ENCODE peak calls at places on chromosomes 13 and 19, in six cellular contexts. One of them, this sample, is unnamed. For H3K9me3, the result is how much of the 10 kb centered on the place peaks cover.

GRCh38 chr13:67355791-67356190 is 125.7 kb upstream of the PCDH9 start:
- DNase-seq in body of pancreas: no peak
- DNase-seq in PC-9: no peak
- DNase-seq in upper lobe of left lung: no peak
- DNase-seq in heart right ventricle: no peak
- DNase-seq in SJCRH30: no peak
- DNase-seq in this sample: no peak

GRCh38 chr13:88000239-88000638 is 329.1 kb downstream of the SLITRK5 start:
- DNase-seq in body of pancreas: no peak
- DNase-seq in PC-9: no peak
- DNase-seq in SJCRH30: no peak
- DNase-seq in upper lobe of left lung: peak
- DNase-seq in heart right ventricle: no peak
- DNase-seq in this sample: no peak

GRCh38 chr19:33429891-33430673 is 56.6 kb downstream of the CEBPG start:
- DNase-seq in SJCRH30: no peak
- DNase-seq in PC-9: no peak
- DNase-seq in heart right ventricle: no peak
- DNase-seq in upper lobe of left lung: no peak
- DNase-seq in body of pancreas: no peak
- DNase-seq in this sample: no peak

GRCh38 chr19:18416778-18417249 is 2.4 kb upstream of the SSBP4 start:
- DNase-seq in body of pancreas: peak
- DNase-seq in SJCRH30: peak
- DNase-seq in upper lobe of left lung: peak
- DNase-seq in PC-9: peak
- DNase-seq in heart right ventricle: peak
- DNase-seq in this sample: peak

GRCh38 chr19:28020631-28021315 is 1192.2 kb downstream of the UQCRFS1 start:
- DNase-seq in PC-9: no peak
- DNase-seq in heart right ventricle: no peak
- DNase-seq in upper lobe of left lung: no peak
- DNase-seq in body of pancreas: no peak
- DNase-seq in SJCRH30: no peak
- DNase-seq in this sample: no peak

GRCh38 chr19:2049741-2050348 is 1.2 kb downstream of the MKNK2 start:
- DNase-seq in PC-9: peak
- DNase-seq in SJCRH30: peak
- DNase-seq in upper lobe of left lung: peak
- DNase-seq in heart right ventricle: peak
- DNase-seq in body of pancreas: peak
- DNase-seq in this sample: peak

GRCh38 chr13:41780736-41781708 is 179.9 kb downstream of the VWA8 start:
- DNase-seq in upper lobe of left lung: no peak
- DNase-seq in body of pancreas: no peak
- DNase-seq in PC-9: peak
- DNase-seq in heart right ventricle: no peak
- DNase-seq in SJCRH30: no peak
- DNase-seq in this sample: peak

GRCh38 chr13:27035892-27036235 is 135.7 kb downstream of the USP12 start:
- DNase-seq in upper lobe of left lung: no peak
- DNase-seq in SJCRH30: no peak
- DNase-seq in heart right ventricle: no peak
- DNase-seq in PC-9: peak
- DNase-seq in body of pancreas: no peak
- DNase-seq in this sample: peak

GRCh38 chr13:100542546-100543156 is 45.9 kb downstream of the GGACT start:
- DNase-seq in heart right ventricle: no peak
- DNase-seq in PC-9: peak
- DNase-seq in upper lobe of left lung: no peak
- DNase-seq in SJCRH30: no peak
- DNase-seq in body of pancreas: no peak
- DNase-seq in this sample: peak

GRCh38 chr19:46221981-46222610 is 7.4 kb upstream of the IGFL1 start:
- DNase-seq in body of pancreas: peak
- DNase-seq in SJCRH30: peak
- DNase-seq in PC-9: peak
- DNase-seq in upper lobe of left lung: no peak
- DNase-seq in heart right ventricle: peak
- DNase-seq in this sample: peak

GRCh38 chr19:27796073-27796472 is 1416.9 kb downstream of the UQCRFS1 start:
- DNase-seq in body of pancreas: no peak
- DNase-seq in PC-9: no peak
- DNase-seq in SJCRH30: no peak
- DNase-seq in heart right ventricle: no peak
- DNase-seq in upper lobe of left lung: no peak
- DNase-seq in this sample: no peak

GRCh38 chr13:95604534-95604915 is 40.0 kb downstream of the DZIP1 start:
- DNase-seq in SJCRH30: no peak
- DNase-seq in upper lobe of left lung: no peak
- DNase-seq in body of pancreas: no peak
- DNase-seq in PC-9: no peak
- DNase-seq in heart right ventricle: no peak
- DNase-seq in this sample: no peak

GRCh38 chr13:25192489-25192888 is 20.4 kb upstream of the AMER2 start:
- DNase-seq in PC-9: no peak
- DNase-seq in upper lobe of left lung: peak
- DNase-seq in body of pancreas: no peak
- DNase-seq in SJCRH30: no peak
- DNase-seq in heart right ventricle: no peak
- DNase-seq in this sample: no peak

GRCh38 chr19:56355517-56355916 is 37.8 kb downstream of the ZNF582 start:
- DNase-seq in body of pancreas: no peak
- DNase-seq in upper lobe of left lung: no peak
- DNase-seq in SJCRH30: no peak
- DNase-seq in PC-9: no peak
- DNase-seq in heart right ventricle: no peak
- DNase-seq in this sample: no peak

GRCh38 chr13:94959616-94960015 is 247.3 kb upstream of the SOX21 start:
- DNase-seq in SJCRH30: no peak
- DNase-seq in PC-9: no peak
- DNase-seq in upper lobe of left lung: no peak
- DNase-seq in heart right ventricle: no peak
- DNase-seq in body of pancreas: no peak
- DNase-seq in this sample: no peak

GRCh38 chr13:42041017-42041683 is 7.3 kb upstream of the DGKH start:
- DNase-seq in upper lobe of left lung: peak
- DNase-seq in SJCRH30: peak
- DNase-seq in PC-9: no peak
- DNase-seq in body of pancreas: peak
- DNase-seq in heart right ventricle: peak
- DNase-seq in this sample: peak

GRCh38 chr19:48928164-48929005 is 5.1 kb upstream of the DHDH start:
- DNase-seq in SJCRH30: peak
- DNase-seq in upper lobe of left lung: no peak
- DNase-seq in PC-9: no peak
- DNase-seq in body of pancreas: no peak
- DNase-seq in heart right ventricle: no peak
- DNase-seq in this sample: no peak

GRCh38 chr19:47049307-47049700 is 880 bp upstream of the TMEM160 start:
- DNase-seq in body of pancreas: no peak
- DNase-seq in SJCRH30: peak
- DNase-seq in PC-9: peak
- DNase-seq in upper lobe of left lung: no peak
- DNase-seq in heart right ventricle: no peak
- DNase-seq in this sample: peak

GRCh38 chr13:41562083-41562482 is 104.7 kb downstream of the RGCC start:
- DNase-seq in heart right ventricle: peak
- DNase-seq in SJCRH30: peak
- DNase-seq in upper lobe of left lung: peak
- DNase-seq in PC-9: no peak
- DNase-seq in body of pancreas: peak
- DNase-seq in this sample: peak

GRCh38 chr13:42048625-42049453 is at the start of gene DGKH:
- DNase-seq in PC-9: peak
- DNase-seq in upper lobe of left lung: peak
- DNase-seq in SJCRH30: peak
- DNase-seq in body of pancreas: peak
- DNase-seq in heart right ventricle: peak
- DNase-seq in this sample: peak

GRCh38 chr13:24008679-24009078 is 111.4 kb upstream of the C1QTNF9B start:
- DNase-seq in heart right ventricle: no peak
- DNase-seq in PC-9: no peak
- DNase-seq in upper lobe of left lung: no peak
- DNase-seq in SJCRH30: no peak
- DNase-seq in body of pancreas: no peak
- DNase-seq in this sample: no peak

GRCh38 chr19:50263176-50263575 is 59.8 kb downstream of the MYH14 start:
- DNase-seq in heart right ventricle: no peak
- DNase-seq in body of pancreas: no peak
- DNase-seq in upper lobe of left lung: peak
- DNase-seq in PC-9: no peak
- DNase-seq in SJCRH30: no peak
- DNase-seq in this sample: no peak

GRCh38 chr13:112079696-112080095 is 12.7 kb downstream of the SOX1 start:
- DNase-seq in SJCRH30: no peak
- DNase-seq in heart right ventricle: no peak
- DNase-seq in body of pancreas: no peak
- DNase-seq in PC-9: no peak
- DNase-seq in upper lobe of left lung: no peak
- DNase-seq in this sample: no peak

GRCh38 chr19:16200038-16200775 is 2.5 kb downstream of the AP1M1 start:
- DNase-seq in SJCRH30: no peak
- DNase-seq in heart right ventricle: no peak
- DNase-seq in upper lobe of left lung: no peak
- DNase-seq in body of pancreas: no peak
- DNase-seq in PC-9: no peak
- DNase-seq in this sample: no peak

GRCh38 chr19:30335306-30335886 is 36.8 kb upstream of the ZNF536 start:
- DNase-seq in heart right ventricle: no peak
- DNase-seq in upper lobe of left lung: no peak
- DNase-seq in SJCRH30: no peak
- DNase-seq in body of pancreas: no peak
- DNase-seq in PC-9: no peak
- DNase-seq in this sample: no peak

GRCh38 chr13:33110713-33111413 is 94.6 kb downstream of the KL start:
- DNase-seq in SJCRH30: no peak
- DNase-seq in heart right ventricle: peak
- DNase-seq in PC-9: no peak
- DNase-seq in upper lobe of left lung: peak
- DNase-seq in body of pancreas: no peak
- DNase-seq in this sample: no peak

GRCh38 chr19:18543814-18544475 is 572 bp upstream of the FKBP8 start:
- DNase-seq in heart right ventricle: peak
- DNase-seq in upper lobe of left lung: no peak
- DNase-seq in SJCRH30: peak
- DNase-seq in body of pancreas: peak
- DNase-seq in PC-9: peak
- DNase-seq in this sample: peak

GRCh38 chr13:28137556-28137955 is 789 bp upstream of the PAN3 start:
- DNase-seq in PC-9: no peak
- DNase-seq in body of pancreas: no peak
- DNase-seq in SJCRH30: peak
- DNase-seq in heart right ventricle: no peak
- DNase-seq in upper lobe of left lung: no peak
- DNase-seq in this sample: no peak

GRCh38 chr13:44312131-44312530 is 61.5 kb upstream of the SERP2 start:
- DNase-seq in upper lobe of left lung: no peak
- DNase-seq in body of pancreas: no peak
- DNase-seq in SJCRH30: no peak
- DNase-seq in PC-9: no peak
- DNase-seq in heart right ventricle: no peak
- DNase-seq in this sample: no peak

GRCh38 chr19:31831421-31831820 is 482.2 kb upstream of the TSHZ3 start:
- DNase-seq in heart right ventricle: no peak
- DNase-seq in SJCRH30: no peak
- DNase-seq in PC-9: no peak
- DNase-seq in upper lobe of left lung: no peak
- DNase-seq in body of pancreas: no peak
- DNase-seq in this sample: no peak
- H3K9me3 ChIP-seq in heart right ventricle: under half
- H3K9me3 ChIP-seq in SJCRH30: under half
- H3K9me3 ChIP-seq in PC-9: under half
- H3K9me3 ChIP-seq in upper lobe of left lung: under half
- H3K9me3 ChIP-seq in body of pancreas: under half
- H3K9me3 ChIP-seq in this sample: under half

DNA sequence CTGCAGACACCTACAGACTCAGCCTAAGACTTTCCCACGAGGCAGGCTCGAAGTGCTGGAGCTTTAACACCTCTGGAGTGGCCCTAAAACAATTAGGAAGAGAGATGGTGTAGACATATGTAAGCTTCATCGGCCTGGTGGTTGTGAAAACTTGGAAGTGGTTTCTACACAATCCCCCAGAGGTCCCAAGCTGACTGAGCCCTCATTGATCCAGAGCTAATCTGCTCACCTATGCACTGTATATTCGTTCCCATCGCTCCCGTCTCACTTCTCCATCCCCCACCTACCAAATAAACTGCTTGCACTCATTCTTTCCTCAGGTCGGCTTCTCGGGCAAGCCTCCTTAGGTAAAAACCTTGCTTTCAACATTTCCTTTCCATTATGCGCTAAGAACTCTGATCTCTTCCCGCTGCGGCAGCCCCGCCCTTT is 767 bp upstream of the ZNF793 start:
- DNase-seq in PC-9: no peak
- DNase-seq in upper lobe of left lung: peak
- DNase-seq in SJCRH30: no peak
- DNase-seq in body of pancreas: no peak
- DNase-seq in heart right ventricle: no peak
- DNase-seq in this sample: no peak
- H3K9me3 ChIP-seq in PC-9: under half
- H3K9me3 ChIP-seq in upper lobe of left lung: under half
- H3K9me3 ChIP-seq in SJCRH30: under half
- H3K9me3 ChIP-seq in body of pancreas: under half
- H3K9me3 ChIP-seq in heart right ventricle: under half
- H3K9me3 ChIP-seq in this sample: under half

DNA sequence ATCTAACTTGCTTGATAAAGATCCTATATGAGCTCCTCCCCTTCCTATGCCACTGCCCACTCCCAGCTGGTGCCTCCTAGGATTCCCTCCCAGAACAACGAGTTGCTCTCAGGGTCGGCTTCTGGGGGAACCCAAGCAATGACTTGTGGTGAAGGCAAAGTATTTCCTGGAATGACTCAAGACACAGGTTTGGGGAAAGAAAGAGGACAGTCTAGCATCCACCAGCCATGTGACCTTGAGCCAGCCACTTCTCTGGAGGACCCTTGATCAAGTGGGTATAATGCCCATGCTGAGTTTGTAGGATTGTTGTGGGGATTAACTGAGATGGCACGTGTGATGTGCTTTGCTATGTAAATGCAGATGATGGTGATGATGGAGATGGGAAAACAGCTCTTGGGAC is 33.0 kb downstream of the MBD3L2B start:
- DNase-seq in heart right ventricle: no peak
- DNase-seq in body of pancreas: no peak
- DNase-seq in PC-9: no peak
- DNase-seq in upper lobe of left lung: no peak
- DNase-seq in SJCRH30: no peak
- DNase-seq in this sample: no peak
- H3K9me3 ChIP-seq in heart right ventricle: under half
- H3K9me3 ChIP-seq in body of pancreas: under half
- H3K9me3 ChIP-seq in PC-9: under half
- H3K9me3 ChIP-seq in upper lobe of left lung: under half
- H3K9me3 ChIP-seq in SJCRH30: under half
- H3K9me3 ChIP-seq in this sample: under half

DNA sequence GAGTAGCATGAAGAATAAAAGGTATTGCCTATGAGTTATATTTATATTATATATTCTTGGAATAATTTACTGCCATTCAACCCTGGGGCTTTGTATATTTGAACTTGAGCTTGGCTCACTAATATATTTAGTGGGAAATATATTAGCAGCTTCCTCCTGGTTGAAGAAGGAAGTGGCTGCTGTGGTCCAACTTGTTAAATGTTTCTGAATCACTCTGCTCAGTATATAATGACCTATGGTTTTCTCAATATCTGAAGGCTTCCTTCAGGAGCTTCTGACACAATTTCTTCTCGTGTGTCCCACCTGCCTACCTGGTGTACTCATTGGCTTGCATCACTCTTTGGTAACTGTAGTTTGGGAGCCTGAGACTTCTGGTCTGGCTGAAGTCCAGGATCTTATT is 646.4 kb downstream of the TBC1D4 start:
- DNase-seq in body of pancreas: no peak
- DNase-seq in SJCRH30: no peak
- DNase-seq in PC-9: no peak
- DNase-seq in heart right ventricle: no peak
- DNase-seq in upper lobe of left lung: no peak
- DNase-seq in this sample: no peak
- H3K9me3 ChIP-seq in body of pancreas: under half
- H3K9me3 ChIP-seq in SJCRH30: under half
- H3K9me3 ChIP-seq in PC-9: under half
- H3K9me3 ChIP-seq in heart right ventricle: under half
- H3K9me3 ChIP-seq in upper lobe of left lung: under half
- H3K9me3 ChIP-seq in this sample: under half

This sample was measured in SJSA1.